ENCODE peak calls at places on chromosomes 2 and 18, in ten cellular contexts. X is effector CD4-positive, alpha-beta T cell; P is Calu3; C is lower lobe of right lung; G is psoas muscle; D is GF-D8; I is WTC11; U is HEK293T; R is HFF-Myc; O is stimulated activated CD8-positive, alpha-beta memory T cell treated with anti-CD3 and anti-CD28 coated beads, Interleukin-7, amount 100 ng/mL, for 1 hour. A is an unnamed sample.

GRCh38 chr2:8334866-8335325 is 347.0 kb upstream of the ID2 start:
- DNase-seq in X (no peak), D (no peak), R (no peak), C (no peak), G (no peak), P (no peak), I (no peak), O (no peak), U (no peak), A (peak)

GRCh38 chr18:59268722-59269562 is 4.3 kb downstream of the RAX start:
- DNase-seq in G (no peak), U (peak), R (no peak), P (peak), O (no peak), C (peak), D (no peak), X (no peak), I (peak), A (no peak)

GRCh38 chr2:188381614-188382013 is 89.9 kb downstream of the GULP1 start:
- DNase-seq in X (no peak), C (no peak), U (no peak), P (no peak), R (no peak), G (no peak), O (no peak), D (no peak), I (no peak), A (no peak)

GRCh38 chr2:214379227-214379626 is 31.6 kb upstream of the VWC2L start:
- DNase-seq in I (no peak), P (no peak), X (no peak), R (no peak), O (no peak), U (no peak), D (no peak), G (no peak), C (no peak), A (no peak)

GRCh38 chr2:237886702-237887481 is 27.5 kb downstream of the RAMP1 start:
- DNase-seq in O (no peak), X (no peak), C (peak), P (no peak), R (no peak), I (no peak), D (no peak), G (peak), U (no peak), A (no peak)

GRCh38 chr2:20212459-20212870 is 12.5 kb downstream of the SDC1 start:
- DNase-seq in O (no peak), P (no peak), G (no peak), I (no peak), C (peak), R (no peak), D (no peak), U (peak), X (no peak), A (no peak)

GRCh38 chr2:199309973-199310372 is 147.8 kb downstream of the SATB2 start:
- DNase-seq in R (no peak), P (no peak), X (no peak), U (no peak), I (no peak), D (no peak), G (no peak), C (no peak), O (no peak), A (no peak)

GRCh38 chr18:22286576-22286975 is 117.2 kb downstream of the GATA6 start:
- DNase-seq in C (peak), P (peak), U (no peak), O (no peak), I (no peak), R (no peak), X (no peak), G (no peak), D (no peak), A (no peak)

GRCh38 chr2:39535606-39536185 is 98.6 kb upstream of the MAP4K3 start:
- DNase-seq in O (no peak), P (no peak), D (no peak), U (no peak), C (no peak), G (no peak), R (no peak), I (no peak), X (no peak), A (no peak)

GRCh38 chr2:34656632-34657031 is 1057.5 kb upstream of the FAM98A start:
- DNase-seq in X (no peak), U (no peak), I (no peak), R (no peak), O (no peak), G (no peak), P (no peak), C (no peak), D (no peak), A (no peak)

GRCh38 chr2:177806025-177806424 is 266.6 kb downstream of the PDE11A start:
- DNase-seq in X (no peak), U (no peak), D (no peak), C (no peak), P (no peak), I (no peak), G (no peak), R (no peak), O (no peak), A (no peak)

GRCh38 chr2:132651115-132652099 is 18.6 kb downstream of the LYPD1 start:
- DNase-seq in D (no peak), C (no peak), X (no peak), G (no peak), R (no peak), P (no peak), O (no peak), I (peak), U (peak), A (no peak)

GRCh38 chr2:209472871-209473270 is 49.0 kb downstream of the MAP2 start:
- DNase-seq in X (no peak), P (no peak), D (no peak), G (no peak), O (no peak), U (no peak), C (no peak), R (no peak), I (no peak), A (no peak)

GRCh38 chr2:175003875-175004729 is 1.1 kb downstream of the CHN1 start:
- DNase-seq in C (no peak), O (no peak), X (no peak), R (no peak), D (no peak), I (peak), U (peak), G (no peak), P (no peak), A (no peak)

GRCh38 chr18:71808576-71808975 is 735.6 kb downstream of the CBLN2 start:
- DNase-seq in C (no peak), D (no peak), X (no peak), G (no peak), U (no peak), O (no peak), I (no peak), P (no peak), R (no peak), A (no peak)

GRCh38 chr2:20149703-20150030 is 75.3 kb downstream of the SDC1 start:
- DNase-seq in D (no peak), C (no peak), G (no peak), O (no peak), R (no peak), U (no peak), I (no peak), P (no peak), X (no peak), A (no peak)

GRCh38 chr2:6523476-6523875 is 342.2 kb downstream of the CMPK2 start:
- DNase-seq in U (no peak), G (no peak), X (no peak), P (no peak), O (no peak), D (no peak), R (no peak), I (no peak), C (no peak), A (no peak)

GRCh38 chr2:143852748-143853147 is 667.2 kb downstream of the ZEB2 start:
- DNase-seq in X (no peak), U (peak), O (no peak), C (no peak), R (no peak), G (peak), I (peak), D (no peak), P (no peak), A (no peak)

GRCh38 chr2:196233033-196233807 is 61.8 kb upstream of the STK17B start:
- DNase-seq in O (no peak), C (no peak), G (peak), D (peak), P (peak), R (peak), X (no peak), I (no peak), U (no peak), A (no peak)

GRCh38 chr2:59077026-59077425 is 835.9 kb upstream of the FANCL start:
- DNase-seq in G (no peak), C (no peak), I (no peak), R (no peak), D (no peak), O (no peak), X (no peak), P (no peak), U (no peak), A (no peak)

GRCh38 chr2:74227646-74228045 is 29.2 kb downstream of the MTHFD2 start:
- DNase-seq in P (no peak), O (no peak), X (no peak), R (no peak), U (no peak), I (peak), G (no peak), C (no peak), D (no peak), A (no peak)

GRCh38 chr2:232126301-232127085 is 165.0 kb downstream of the DIS3L2 start:
- DNase-seq in C (no peak), D (peak), U (no peak), X (no peak), I (no peak), O (no peak), P (no peak), G (no peak), R (no peak), A (no peak)

GRCh38 chr2:138373993-138374408 is 127.6 kb upstream of the SPOPL start:
- DNase-seq in O (no peak), R (no peak), G (no peak), C (no peak), U (peak), D (peak), X (no peak), P (peak), I (no peak), A (peak)

GRCh38 chr2:37020212-37020886 is 54.0 kb upstream of the STRN start:
- DNase-seq in U (no peak), R (peak), C (peak), O (no peak), X (no peak), P (no peak), I (no peak), G (peak), D (no peak), A (no peak)

GRCh38 chr2:120631719-120632118 is 103.9 kb upstream of the GLI2 start:
- DNase-seq in G (no peak), X (no peak), R (no peak), O (no peak), I (no peak), U (no peak), P (no peak), C (no peak), D (no peak), A (no peak)

GRCh38 chr2:118738524-118739308 is 108.7 kb downstream of the EN1 start:
- DNase-seq in C (no peak), I (no peak), X (no peak), O (no peak), G (no peak), D (no peak), U (no peak), P (peak), R (peak), A (peak)

GRCh38 chr2:46846454-46846990 is 69.1 kb downstream of the MCFD2 start:
- DNase-seq in P (no peak), G (no peak), O (no peak), U (no peak), C (no peak), I (no peak), R (no peak), D (no peak), X (no peak), A (no peak)

GRCh38 chr2:188869560-188869959 is 104.6 kb upstream of the COL3A1 start:
- DNase-seq in R (no peak), I (no peak), C (no peak), G (no peak), O (no peak), D (no peak), U (no peak), P (no peak), X (no peak), A (no peak)

GRCh38 chr2:176110975-176111663 is 4.0 kb downstream of the HOXD11 start:
- DNase-seq in D (no peak), O (no peak), C (no peak), X (no peak), I (peak), G (no peak), U (no peak), R (no peak), P (no peak), A (no peak)

GRCh38 chr2:205934443-205934842 is 151.5 kb downstream of the INO80D start:
- DNase-seq in D (no peak), P (peak), X (no peak), R (no peak), O (no peak), U (no peak), C (no peak), G (no peak), I (no peak), A (no peak)

GRCh38 chr18:44725300-44726096 is 44.8 kb downstream of the SETBP1 start:
- DNase-seq in P (peak), G (peak), U (no peak), D (no peak), I (no peak), R (no peak), O (peak), C (no peak), X (peak), A (no peak)

GRCh38 chr2:88765154-88765948 is 73.9 kb downstream of the RPIA start:
- DNase-seq in U (no peak), R (no peak), X (no peak), G (peak), I (peak), O (no peak), C (peak), P (peak), D (no peak), A (peak)

GRCh38 chr2:43175187-43175490 is 51.3 kb downstream of the ZFP36L2 start:
- DNase-seq in G (no peak), D (no peak), C (no peak), P (no peak), O (no peak), U (no peak), I (no peak), R (no peak), X (no peak), A (no peak)

GRCh38 chr18:24322594-24323136 is 75.0 kb downstream of the OSBPL1A start:
- DNase-seq in G (no peak), C (no peak), R (no peak), O (no peak), X (no peak), D (no peak), U (no peak), I (no peak), P (no peak), A (no peak)

GRCh38 chr18:8995096-8995495 is 107.4 kb upstream of the NDUFV2 start:
- DNase-seq in I (no peak), O (no peak), P (no peak), D (no peak), X (no peak), C (no peak), U (no peak), R (no peak), G (no peak), A (no peak)

GRCh38 chr2:74006424-74006823 is 21.7 kb downstream of the TET3 start:
- DNase-seq in C (no peak), P (no peak), I (peak), U (no peak), X (no peak), R (no peak), D (no peak), G (no peak), O (no peak), A (peak)

GRCh38 chr2:223050900-223051299 is 1.1 kb upstream of the KCNE4 start:
- DNase-seq in I (no peak), D (no peak), P (no peak), R (no peak), U (no peak), C (no peak), G (no peak), O (no peak), X (no peak), A (no peak)

GRCh38 chr2:159091981-159092380 is 123.5 kb downstream of the TANC1 start:
- DNase-seq in D (no peak), I (no peak), P (no peak), X (no peak), R (no peak), U (no peak), O (no peak), C (no peak), G (no peak), A (no peak)

GRCh38 chr2:143762176-143762928 is 633.1 kb downstream of the ARHGAP15 start:
- DNase-seq in I (no peak), U (no peak), X (no peak), C (no peak), P (no peak), R (no peak), O (no peak), G (no peak), D (no peak), A (no peak)